ENCODE peak calls at places on chromosomes 7 and 10, in seven cellular contexts. M, P, C, V, K, U and Y are unnamed samples.

GRCh38 chr10:122116331-122116730 is 127.4 kb downstream of the TACC2 start:
- DNase-seq in C (no peak), P (no peak), K (no peak), V (peak; percentile 71), M (no peak), U (no peak), Y (no peak)

GRCh38 chr7:151051108-151051507 is 2.8 kb downstream of the ASIC3 start:
- DNase-seq in U (peak; percentile 43), V (peak; percentile 53), C (peak; percentile 80), M (peak; percentile 90), K (peak; percentile 70), P (peak; percentile 64), Y (peak; percentile 58)

GRCh38 chr7:7152315-7152714 is 30.0 kb upstream of the C1GALT1 start:
- DNase-seq in U (no peak), P (no peak), V (no peak), K (no peak), M (no peak), C (no peak), Y (no peak)

GRCh38 chr10:3554121-3554522 is 230.9 kb downstream of the KLF6 start:
- DNase-seq in P (no peak), V (no peak), M (no peak), C (no peak), U (no peak), K (no peak), Y (peak; percentile 73)

GRCh38 chr7:111697771-111698170 is 135.5 kb upstream of the IMMP2L start:
- DNase-seq in M (no peak), U (no peak), V (no peak), K (no peak), P (no peak), C (no peak), Y (no peak)

GRCh38 chr7:151426486-151426905 is 13.4 kb downstream of the CRYGN start:
- DNase-seq in P (no peak), C (peak; percentile 87), U (peak; percentile 60), K (no peak), M (no peak), V (peak; percentile 97), Y (no peak)

GRCh38 chr10:124267231-124267885 is 151.4 kb downstream of the OAT start:
- DNase-seq in C (no peak), P (no peak), U (no peak), M (no peak), K (peak; percentile 27), V (peak; percentile 18), Y (peak; percentile 29)

GRCh38 chr10:110224992-110225391 is 17.6 kb downstream of the MXI1 start:
- DNase-seq in C (no peak), V (no peak), K (no peak), U (no peak), M (no peak), P (no peak), Y (no peak)

GRCh38 chr10:44821290-44821689 is 89.8 kb upstream of the TMEM72 start:
- DNase-seq in P (no peak), C (no peak), V (no peak), U (no peak), M (no peak), K (no peak), Y (no peak)

GRCh38 chr7:148699024-148699771 is 495 bp downstream of the CUL1 start:
- DNase-seq in P (peak; percentile 52), U (peak; percentile 51), K (peak; percentile 76), C (peak; percentile 76), M (peak; percentile 78), V (peak; percentile 38), Y (peak; percentile 55)

GRCh38 chr10:113549856-113550255 is 3.0 kb upstream of the HABP2 start:
- DNase-seq in V (no peak), U (no peak), C (no peak), P (no peak), M (no peak), K (no peak), Y (no peak)

GRCh38 chr10:97876387-97876786 is 26.7 kb downstream of the GOLGA7B start:
- DNase-seq in U (no peak), V (no peak), C (no peak), M (no peak), K (no peak), P (no peak), Y (no peak)

GRCh38 chr7:123210986-123211385 is 11.2 kb upstream of the SLC13A1 start:
- DNase-seq in M (no peak), P (no peak), K (no peak), C (no peak), V (no peak), U (no peak), Y (no peak)

GRCh38 chr7:28408105-28408973 is 4.0 kb upstream of the CREB5 start:
- DNase-seq in C (peak; percentile 23), M (peak; percentile 45), V (no peak), K (no peak), U (peak; percentile 14), P (peak; percentile 19), Y (no peak)

GRCh38 chr10:46551701-46552525 is 4.5 kb downstream of the GPRIN2 start:
- DNase-seq in P (no peak), V (no peak), K (peak; percentile 49), C (peak; percentile 21), U (peak; percentile 9), M (no peak), Y (no peak)

GRCh38 chr7:113796557-113796956 is 122.3 kb downstream of the PPP1R3A start:
- DNase-seq in C (no peak), V (peak; percentile 91), P (no peak), K (no peak), U (no peak), M (no peak), Y (no peak)

GRCh38 chr10:72126184-72126871 is 38.0 kb upstream of the SPOCK2 start:
- DNase-seq in P (no peak), K (no peak), V (peak; percentile 36), U (no peak), C (no peak), M (peak; percentile 30), Y (no peak)

GRCh38 chr7:12249706-12250105 is 38.6 kb downstream of the TMEM106B start:
- DNase-seq in C (no peak), P (no peak), K (no peak), V (no peak), U (no peak), M (no peak), Y (no peak)

DNA sequence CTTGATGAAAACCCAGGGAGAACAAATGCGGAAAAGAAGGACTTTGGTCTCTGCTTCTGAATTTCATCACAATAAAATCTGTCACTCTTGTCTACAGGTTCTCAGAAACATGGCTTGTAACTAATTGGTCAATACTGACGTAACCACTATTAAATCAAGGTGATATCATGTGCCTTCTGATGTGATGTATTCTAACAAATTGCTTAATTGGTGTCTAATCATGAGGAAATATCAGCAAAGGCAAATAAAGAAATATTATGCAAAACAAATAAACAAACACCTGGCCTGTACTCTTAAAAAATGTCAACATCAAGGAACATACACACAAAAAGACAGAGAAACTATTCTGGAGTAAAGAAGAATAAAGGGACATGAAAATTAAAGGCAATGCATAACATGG is 1165.0 kb downstream of the NXPH1 start:
- DNase-seq in U (no peak), K (no peak), P (no peak), M (no peak), V (no peak), C (no peak), Y (no peak)
- H3K9me3 ChIP-seq in U (no peaks in the 10 kb centered on the region), K (no peaks in the 10 kb centered on the region), P (no peaks in the 10 kb centered on the region), M (no peaks in the 10 kb centered on the region), V (no peaks in the 10 kb centered on the region), C (no peaks in the 10 kb centered on the region), Y (no peaks in the 10 kb centered on the region)

DNA sequence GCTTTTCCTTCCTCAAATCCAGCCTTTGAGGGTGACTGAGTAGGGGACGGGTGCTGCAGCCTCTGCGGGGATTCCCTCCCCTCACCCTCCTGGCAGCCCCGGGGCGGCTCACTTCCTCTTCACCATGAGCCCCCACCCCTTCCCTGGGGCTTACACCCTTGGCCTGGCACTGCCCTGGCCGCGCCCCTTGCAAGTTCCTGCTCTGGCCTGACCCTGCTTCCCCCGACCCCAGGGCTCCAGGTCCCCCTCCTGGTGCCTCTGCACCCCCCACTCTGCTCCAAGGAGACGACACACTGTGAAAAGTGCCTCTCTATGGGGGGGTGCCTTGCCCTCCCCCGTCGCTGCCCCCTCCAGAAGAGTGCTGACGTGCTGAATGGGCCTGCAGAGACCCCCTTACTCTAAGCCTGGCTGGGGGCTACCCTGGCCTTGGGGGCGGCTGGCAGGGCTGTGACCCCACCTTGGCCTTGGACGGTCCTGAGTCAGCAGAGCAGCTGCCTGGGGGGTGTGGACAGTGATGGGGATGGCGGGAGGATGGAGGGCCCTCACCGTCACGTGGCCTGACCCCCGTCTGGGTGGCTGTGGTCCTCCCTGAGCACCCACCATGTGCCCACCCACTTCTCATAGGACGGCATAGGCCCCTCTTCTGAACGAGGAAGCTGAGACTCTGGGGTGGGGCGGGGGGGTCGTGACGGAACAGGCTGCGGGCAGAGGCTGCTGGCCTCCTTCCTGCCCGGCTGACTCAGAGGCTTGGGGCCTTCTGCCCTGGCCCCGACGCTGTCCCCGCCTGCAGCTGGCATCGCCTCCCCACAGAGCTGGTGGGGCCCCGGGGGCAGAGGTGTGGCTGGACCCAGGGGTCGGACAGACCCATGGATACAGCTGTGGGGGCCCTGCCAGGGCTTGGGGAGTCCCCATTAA is 9.8 kb downstream of the LFNG start:
- DNase-seq in K (peak; percentile 73), M (no peak), P (peak; percentile 29), V (peak; percentile 53), U (peak; percentile 68), C (no peak), Y (peak; percentile 97)
- H3K27ac ChIP-seq in K (peak overlapping the region; percentile 99), M (no peak overlapping the region), P (peak overlapping the region; percentile 96), V (peak overlapping the region; percentile 6), U (peak overlapping the region; percentile 67), C (no peak overlapping the region), Y (peak overlapping the region; percentile 73)

DNA sequence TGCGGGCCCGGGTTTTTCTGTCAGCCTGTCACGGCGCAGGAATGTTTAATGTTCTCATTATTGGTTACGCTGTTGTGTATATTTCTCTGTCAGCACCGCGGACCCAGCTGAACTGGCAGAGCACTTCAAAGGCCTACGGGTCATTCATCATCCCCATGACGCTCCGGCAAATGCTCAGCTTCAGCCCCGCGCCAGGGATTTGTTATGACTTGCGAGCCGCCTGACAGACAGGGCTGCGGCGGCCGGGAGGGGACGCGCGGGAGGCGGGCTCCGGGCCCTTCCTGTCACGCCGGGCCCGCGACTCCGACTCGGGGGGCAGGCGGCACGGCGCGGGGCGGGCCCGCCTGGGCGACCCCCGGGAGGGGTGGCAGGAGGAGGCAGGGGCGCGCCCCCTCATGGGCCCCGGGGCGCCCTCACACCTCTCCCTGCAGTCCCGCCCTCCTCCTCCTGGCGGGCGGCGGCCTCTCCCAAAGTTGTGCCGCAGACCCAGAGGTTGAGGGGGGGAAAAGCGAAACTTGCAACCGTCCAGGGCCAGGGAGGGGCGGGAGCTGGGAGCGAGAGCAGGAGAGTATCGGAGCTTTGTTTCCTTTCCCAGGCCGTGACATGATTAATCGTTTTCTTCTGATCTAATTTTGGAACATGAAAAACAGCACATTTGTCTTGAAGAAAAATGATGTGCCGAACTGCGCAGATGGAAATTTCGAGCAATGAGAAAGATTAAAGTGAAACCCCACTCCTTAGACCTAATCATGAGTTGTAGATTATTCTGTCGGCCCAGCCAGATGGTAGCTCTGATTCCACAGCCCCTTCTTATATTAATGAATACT is 59.3 kb upstream of the COMTD1 start:
- DNase-seq in V (peak; percentile 94), U (peak; percentile 74), K (peak; percentile 80), P (peak; percentile 95), M (peak; percentile 96), C (peak; percentile 83), Y (peak; percentile 85)
- TF ChIP-seq CTCF in V (no peak), U (peak; percentile 33), K (no peak), P (no peak), M (peak; percentile 2), C (peak; percentile 50), Y (peak; percentile 40)

DNA sequence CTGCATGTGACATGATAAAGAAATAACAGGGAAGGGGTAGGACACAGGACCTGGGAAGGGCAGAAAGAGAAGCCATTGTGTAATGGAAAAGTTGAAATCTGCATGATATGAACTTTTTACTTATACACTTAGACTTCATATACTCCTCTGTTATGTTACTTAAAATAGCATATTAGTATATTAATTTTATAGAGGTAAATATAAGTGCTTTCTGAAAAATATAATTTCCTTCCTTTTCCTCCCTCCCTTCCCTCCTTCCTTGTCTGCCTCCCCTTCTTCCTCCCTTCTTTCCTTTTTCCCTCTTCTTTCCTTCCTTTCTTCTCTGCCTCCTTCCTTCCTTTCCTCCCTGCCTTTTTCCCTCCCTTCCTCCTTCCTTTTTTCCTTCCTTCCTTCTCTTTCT is 363.7 kb downstream of the CALN1 start:
- DNase-seq in M (no peak), V (no peak), U (no peak), C (no peak), K (no peak), P (no peak), Y (no peak)
- H3K9me3 ChIP-seq in M (no peaks in the 10 kb centered on the region), V (no peaks in the 10 kb centered on the region), U (no peaks in the 10 kb centered on the region), C (no peaks in the 10 kb centered on the region), K (no peaks in the 10 kb centered on the region), P (no peaks in the 10 kb centered on the region), Y (no peaks in the 10 kb centered on the region)